ENCODE peak calls at places on chromosomes 6 and 20, in ten cellular contexts. Z is transverse colon, C is neuronal stem cell, H is pancreas, X is tibial artery, O is A549, P is aorta, I is mesendoderm, G is kidney, K is upper lobe of right lung. E is an unnamed sample. For H3K4me1, the result is how much of the 10 kb centered on the place peaks cover.

GRCh38 chr6:153965996-153966395 is 73.0 kb upstream of the OPRM1 start:
- DNase-seq in K (no peak), Z (no peak), P (no peak), I (no peak), X (no peak), H (no peak), C (no peak), O (no peak), G (no peak), E (no peak)

GRCh38 chr6:31734703-31735500 is 1.4 kb downstream of the CLIC1 start:
- DNase-seq in H (no peak), K (no peak), I (peak), C (peak), X (peak), O (peak), P (peak), Z (peak), G (peak), E (peak)

GRCh38 chr6:22152871-22153270 is 144.0 kb downstream of the PRL start:
- DNase-seq in X (no peak), P (no peak), H (no peak), K (no peak), C (no peak), Z (no peak), O (no peak), I (no peak), G (no peak), E (no peak)

GRCh38 chr6:49410564-49410963 is 52.5 kb downstream of the MMUT start:
- DNase-seq in G (no peak), P (no peak), Z (no peak), C (no peak), H (no peak), I (no peak), X (no peak), K (no peak), O (no peak), E (no peak)

GRCh38 chr20:23484081-23484480 is 6.8 kb upstream of the CST8 start:
- DNase-seq in K (no peak), X (no peak), G (no peak), I (no peak), H (no peak), Z (no peak), O (no peak), P (no peak), C (no peak), E (no peak)

GRCh38 chr6:155171747-155172191 is 92.0 kb upstream of the CLDN20 start:
- DNase-seq in O (no peak), K (no peak), Z (no peak), X (no peak), P (no peak), G (no peak), C (no peak), H (no peak), I (no peak), E (no peak)

GRCh38 chr20:35637266-35637665 is 21.6 kb downstream of the SPAG4 start:
- DNase-seq in G (no peak), C (no peak), O (no peak), X (no peak), I (no peak), P (no peak), Z (no peak), K (no peak), H (no peak), E (no peak)

GRCh38 chr6:138724015-138724414 is 49.6 kb upstream of the CCDC28A start:
- DNase-seq in H (no peak), O (no peak), G (no peak), P (no peak), X (peak), K (no peak), C (no peak), I (peak), Z (peak), E (no peak)

GRCh38 chr6:111880181-111880944 is 7.1 kb upstream of the FYN start:
- DNase-seq in C (no peak), I (peak), O (no peak), X (no peak), P (no peak), K (no peak), Z (no peak), H (no peak), G (no peak), E (no peak)

GRCh38 chr20:25605146-25605545 is 18.7 kb downstream of the NANP start:
- DNase-seq in G (no peak), X (no peak), Z (no peak), I (no peak), C (no peak), K (no peak), O (no peak), P (no peak), H (no peak), E (no peak)

GRCh38 chr20:36101201-36101600 is 53.3 kb upstream of the EPB41L1 start:
- DNase-seq in H (peak), G (peak), Z (peak), O (no peak), I (no peak), C (no peak), K (no peak), P (no peak), X (no peak), E (no peak)

GRCh38 chr6:104689551-104690205 is 170.0 kb downstream of the HACE1 start:
- DNase-seq in H (no peak), C (no peak), P (no peak), X (no peak), O (no peak), K (no peak), I (peak), G (no peak), Z (no peak), E (peak)

GRCh38 chr20:9572690-9573089 is 58.3 kb downstream of the LAMP5 start:
- DNase-seq in Z (no peak), P (no peak), I (peak), H (no peak), K (no peak), O (no peak), X (no peak), G (no peak), C (peak), E (no peak)

GRCh38 chr6:158660331-158660730 is 10.5 kb downstream of the SYTL3 start:
- DNase-seq in X (no peak), I (no peak), P (no peak), O (peak), C (no peak), G (peak), H (no peak), K (no peak), Z (peak), E (no peak)

GRCh38 chr20:24465730-24466129 is 3.7 kb upstream of the SYNDIG1 start:
- DNase-seq in K (no peak), O (no peak), Z (no peak), I (no peak), X (peak), C (no peak), G (peak), H (no peak), P (no peak), E (peak)

GRCh38 chr20:25211273-25211672 is 15.8 kb downstream of the ENTPD6 start:
- DNase-seq in K (no peak), I (no peak), P (no peak), H (no peak), O (no peak), G (no peak), X (no peak), C (no peak), Z (no peak), E (no peak)

GRCh38 chr20:4699216-4699615 is 22.5 kb upstream of the PRND start:
- DNase-seq in K (no peak), H (no peak), G (no peak), P (no peak), O (no peak), C (no peak), X (no peak), I (no peak), Z (no peak), E (no peak)

GRCh38 chr6:7108196-7108963 is 619 bp downstream of the RREB1 start:
- DNase-seq in I (peak), X (peak), C (peak), G (peak), Z (peak), K (peak), O (peak), H (peak), P (peak), E (peak)

GRCh38 chr20:46539113-46539512 is 11.3 kb downstream of the OCSTAMP start:
- DNase-seq in P (no peak), O (no peak), Z (no peak), X (no peak), I (peak), C (no peak), G (no peak), K (no peak), H (no peak), E (no peak)

GRCh38 chr20:4091332-4092135 is 76.2 kb upstream of the RNF24 start:
- DNase-seq in X (no peak), I (peak), C (peak), K (peak), H (peak), G (no peak), P (peak), Z (peak), O (peak), E (peak)

GRCh38 chr20:58352454-58352853 is 36.6 kb upstream of the VAPB start:
- DNase-seq in K (no peak), P (no peak), I (no peak), X (no peak), H (no peak), G (no peak), O (no peak), C (no peak), Z (no peak), E (no peak)

GRCh38 chr20:8132632-8133587 is 844 bp downstream of the PLCB1 start:
- DNase-seq in C (peak), P (peak), X (peak), O (no peak), I (no peak), G (peak), K (peak), Z (peak), H (peak), E (peak)

GRCh38 chr20:41619360-41620115 is 1.4 kb upstream of the CHD6 start:
- DNase-seq in X (no peak), I (no peak), Z (no peak), C (no peak), H (no peak), O (no peak), G (no peak), P (no peak), K (no peak), E (no peak)

GRCh38 chr6:44730771-44731391 is 343.4 kb downstream of the CDC5L start:
- DNase-seq in C (no peak), Z (no peak), I (peak), G (no peak), O (no peak), X (no peak), H (no peak), K (no peak), P (no peak), E (peak)

GRCh38 chr6:157982580-157983438 is 1.1 kb downstream of the SYNJ2 start:
- DNase-seq in Z (peak), O (peak), K (peak), C (no peak), P (no peak), G (no peak), I (peak), H (no peak), X (peak), E (peak)

GRCh38 chr6:138162947-138163569 is 1.3 kb downstream of the ARFGEF3 start:
- DNase-seq in X (no peak), K (no peak), O (no peak), I (no peak), G (no peak), P (no peak), H (no peak), C (no peak), Z (no peak), E (peak)

GRCh38 chr6:108947114-108947854 is 99.1 kb downstream of the ARMC2 start:
- DNase-seq in P (no peak), O (no peak), X (no peak), Z (no peak), I (no peak), G (no peak), K (no peak), H (no peak), C (no peak), E (peak)

GRCh38 chr6:166774770-166775169 is 147.7 kb upstream of the RPS6KA2 start:
- DNase-seq in I (no peak), P (no peak), X (no peak), H (no peak), K (no peak), Z (no peak), C (no peak), O (no peak), G (no peak), E (no peak)

GRCh38 chr6:20819774-20820400 is 285.6 kb downstream of the CDKAL1 start:
- DNase-seq in H (no peak), G (no peak), I (no peak), K (no peak), X (no peak), Z (no peak), O (no peak), P (no peak), C (no peak), E (no peak)

GRCh38 chr6:123116370-123116769 is 120.3 kb downstream of the CLVS2 start:
- DNase-seq in Z (no peak), X (no peak), H (no peak), I (no peak), K (no peak), P (no peak), G (no peak), O (no peak), C (no peak), E (no peak)

GRCh38 chr6:123117145-123117908 is 121.3 kb downstream of the CLVS2 start:
- DNase-seq in X (no peak), G (no peak), K (no peak), O (no peak), I (no peak), Z (no peak), C (no peak), H (no peak), P (no peak), E (no peak)

GRCh38 chr6:123118811-123119210 is 122.8 kb downstream of the CLVS2 start:
- DNase-seq in P (no peak), K (no peak), Z (no peak), I (no peak), G (no peak), H (no peak), X (no peak), C (no peak), O (no peak), E (no peak)
- H3K4me1 ChIP-seq in P (under half), K (under half), Z (under half), I (under half), G (under half), H (under half), X (under half), C (under half), O (under half), E (under half)

GRCh38 chr20:56422131-56422823 is 10.2 kb downstream of the CASS4 start:
- DNase-seq in K (no peak), I (no peak), C (no peak), X (peak), O (peak), G (no peak), Z (no peak), P (no peak), H (no peak), E (no peak)

GRCh38 chr20:56420940-56421688 is 9.1 kb downstream of the CASS4 start:
- DNase-seq in Z (no peak), K (no peak), G (no peak), C (no peak), I (no peak), H (no peak), X (peak), P (no peak), O (no peak), E (no peak)

GRCh38 chr20:56420028-56420427 is 8.0 kb downstream of the CASS4 start:
- DNase-seq in C (no peak), K (no peak), G (no peak), O (no peak), Z (no peak), X (no peak), I (no peak), P (no peak), H (no peak), E (no peak)

GRCh38 chr20:56424931-56425330 is 12.9 kb downstream of the CASS4 start:
- DNase-seq in K (no peak), O (no peak), H (no peak), C (no peak), X (peak), I (no peak), P (no peak), Z (no peak), G (no peak), E (no peak)

GRCh38 chr20:56422824-56423189 is 10.7 kb downstream of the CASS4 start:
- DNase-seq in P (no peak), K (no peak), G (no peak), O (no peak), X (peak), I (no peak), C (no peak), H (no peak), Z (no peak), E (no peak)
- H3K27ac ChIP-seq in P (no peak), K (peak), G (no peak), O (no peak), X (no peak), I (no peak), C (no peak), H (no peak), Z (no peak), E (peak)

GRCh38 chr6:169902604-169903003 is 151.2 kb downstream of the ERMARD start:
- DNase-seq in G (no peak), I (no peak), Z (no peak), O (no peak), K (no peak), P (no peak), C (no peak), X (peak), H (peak), E (no peak)
- H3K4me1 ChIP-seq in G (under half), I (under half), Z (under half), O (under half), K (under half), P (under half), C (under half), X (under half), H (under half), E (under half)

DNA sequence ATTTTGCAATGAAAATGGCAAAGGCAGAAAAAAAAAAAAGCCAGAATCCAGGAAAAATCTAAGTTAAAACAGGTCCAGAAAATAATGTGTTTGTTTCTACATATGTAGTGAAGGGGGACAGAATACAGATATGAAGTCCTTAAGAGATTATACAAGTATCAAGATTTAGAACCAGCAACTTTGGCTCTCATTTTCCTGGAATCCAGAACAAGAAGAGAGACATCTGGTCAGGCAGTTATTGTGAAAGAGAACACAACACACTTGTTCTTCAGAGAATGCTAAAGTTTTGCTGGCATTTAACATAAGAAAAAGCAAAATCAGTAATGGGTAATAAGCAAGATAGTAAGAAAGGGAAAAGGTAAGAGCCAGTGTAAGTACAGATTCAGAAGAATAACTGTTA is 21.1 kb downstream of the BAG2 start:
- DNase-seq in I (no peak), O (no peak), H (no peak), X (no peak), Z (no peak), K (no peak), C (no peak), P (no peak), G (no peak), E (no peak)
- H3K27ac ChIP-seq in I (no peak), O (no peak), H (no peak), X (no peak), Z (peak), K (no peak), C (no peak), P (no peak), G (no peak), E (peak)

GRCh38 chr6:106417572-106418147 is 57.1 kb downstream of the CRYBG1 start:
- DNase-seq in H (no peak), G (peak), I (no peak), O (no peak), C (no peak), P (no peak), Z (no peak), X (no peak), K (no peak), E (no peak)
- H3K4me1 ChIP-seq in H (under half), G (under half), I (under half), O (under half), C (under half), P (under half), Z (under half), X (under half), K (under half), E (under half)

GRCh38 chr6:74000582-74000981 is 304.6 kb downstream of the CD109 start:
- DNase-seq in G (no peak), I (no peak), H (no peak), O (no peak), P (no peak), C (no peak), Z (no peak), X (no peak), K (no peak), E (no peak)
- H3K27ac ChIP-seq in G (no peak), I (no peak), H (no peak), O (no peak), P (no peak), C (no peak), Z (no peak), X (no peak), K (no peak), E (no peak)

GRCh38 chr6:125810435-125810834 is 19.7 kb downstream of the NCOA7 start:
- DNase-seq in X (no peak), I (no peak), H (no peak), K (no peak), C (no peak), P (no peak), G (no peak), O (no peak), Z (no peak), E (no peak)
- H3K4me1 ChIP-seq in X (under half), I (under half), H (under half), K (under half), C (under half), P (under half), G (under half), O (under half), Z (under half), E (under half)

GRCh38 chr20:63626424-63627128 is at the start of gene GMEB2:
- DNase-seq in K (peak), H (peak), Z (peak), O (peak), G (peak), I (no peak), C (no peak), X (peak), P (peak), E (peak)

GRCh38 chr20:63627129-63627699 is 313 bp upstream of the GMEB2 start:
- DNase-seq in O (peak), C (peak), K (peak), P (peak), I (peak), G (peak), Z (peak), H (peak), X (peak), E (peak)

GRCh38 chr20:63625771-63626423 is 1.0 kb downstream of the GMEB2 start:
- DNase-seq in Z (peak), X (peak), G (peak), C (no peak), I (peak), K (peak), H (no peak), P (peak), O (no peak), E (peak)

GRCh38 chr20:63628246-63628975 is 1.5 kb upstream of the GMEB2 start:
- DNase-seq in P (peak), O (peak), G (peak), K (peak), Z (peak), H (peak), I (no peak), X (peak), C (no peak), E (peak)

DNA sequence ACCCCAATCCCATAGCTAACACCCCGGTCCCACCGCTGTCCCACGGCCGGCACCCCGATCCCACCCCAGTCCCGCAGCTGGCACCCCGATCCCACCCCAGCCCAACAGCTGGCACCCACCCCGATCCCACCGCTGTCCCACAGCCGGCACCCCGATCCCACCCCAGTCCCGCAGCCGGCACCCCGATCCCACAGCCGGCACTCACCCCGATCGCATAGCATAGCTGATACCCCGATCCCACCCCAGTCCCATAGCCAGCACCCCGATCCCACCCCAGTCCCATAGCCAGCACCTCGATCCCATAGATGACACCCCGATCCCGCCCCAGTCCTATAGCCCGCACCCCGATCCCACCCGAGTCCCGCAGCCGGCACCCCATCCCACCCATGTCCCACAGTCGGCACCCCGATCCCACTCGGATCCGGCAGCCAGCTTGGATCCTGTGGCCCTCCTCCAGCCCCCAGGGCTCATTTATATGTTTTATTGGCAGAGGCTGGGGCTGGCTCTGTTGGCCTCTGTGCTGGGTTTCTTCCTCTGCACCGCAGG is 872 bp upstream of the GMEB2 start:
- DNase-seq in K (no peak), G (peak), H (peak), P (peak), X (no peak), I (no peak), C (no peak), Z (no peak), O (no peak), E (no peak)
- H3K27ac ChIP-seq in K (peak), G (peak), H (peak), P (no peak), X (peak), I (no peak), C (no peak), Z (peak), O (peak), E (peak)

GRCh38 chr20:1326031-1326930 is 2.7 kb downstream of the SDCBP2 start:
- DNase-seq in K (no peak), I (no peak), Z (peak), G (no peak), O (peak), P (no peak), C (no peak), H (no peak), X (peak), E (peak)
- H3K4me1 ChIP-seq in K (half or more), I (under half), Z (under half), G (half or more), O (under half), P (under half), C (under half), H (under half), X (under half), E (half or more)

DNA sequence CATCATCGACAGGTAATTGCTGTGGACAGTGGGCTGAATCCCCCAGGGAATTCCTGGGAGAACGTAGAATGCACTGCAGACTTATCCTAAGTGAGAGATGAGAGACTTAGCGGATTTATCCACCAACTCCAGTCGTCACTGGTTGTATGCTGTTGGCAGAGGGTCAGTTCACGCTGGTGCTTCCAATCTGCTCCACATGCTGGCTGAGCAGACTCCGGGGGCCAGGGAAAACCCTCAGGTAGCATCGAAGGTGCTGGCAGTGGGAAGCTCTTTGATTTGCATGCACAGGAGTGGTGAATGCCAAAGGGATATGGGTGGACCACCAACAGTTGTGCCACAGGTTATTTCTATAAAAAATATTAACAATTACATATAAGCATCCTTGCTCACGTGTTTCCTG is 20.2 kb downstream of the TTLL9 start:
- DNase-seq in X (no peak), Z (no peak), K (no peak), H (no peak), O (no peak), P (no peak), I (no peak), G (no peak), C (no peak), E (no peak)
- H3K27ac ChIP-seq in X (no peak), Z (no peak), K (no peak), H (no peak), O (no peak), P (no peak), I (no peak), G (no peak), C (no peak), E (no peak)